ENCODE peak calls at places on chromosomes 12 and 14, in six cellular contexts. Z, K, I, H, D and Q are unnamed samples.

GRCh38 chr14:73262427-73263183 is 25.3 kb downstream of the PAPLN start:
- DNase-seq in Z (no peak), K (no peak), I (no peak), H (no peak), D (no peak), Q (no peak)

GRCh38 chr14:96095581-96096476 is 56.7 kb downstream of the C14orf132 start:
- DNase-seq in Z (no peak), K (no peak), I (no peak), H (no peak), D (peak; percentile 55), Q (no peak)

GRCh38 chr14:64227856-64228255 is 66.3 kb downstream of the ESR2 start:
- DNase-seq in Z (no peak), K (no peak), I (no peak), H (no peak), D (no peak), Q (no peak)

GRCh38 chr12:49552014-49552413 is 13.2 kb downstream of the KCNH3 start:
- DNase-seq in Z (no peak), K (no peak), I (no peak), H (no peak), D (no peak), Q (no peak)

GRCh38 chr12:75711276-75711675 is 199.9 kb upstream of the KRR1 start:
- DNase-seq in Z (no peak), K (no peak), I (no peak), H (no peak), D (no peak), Q (no peak)

GRCh38 chr14:25848601-25849000 is 749.2 kb downstream of the NOVA1 start:
- DNase-seq in Z (no peak), K (no peak), I (no peak), H (no peak), D (no peak), Q (no peak)

GRCh38 chr12:19230299-19230866 is 100.8 kb downstream of the PLEKHA5 start:
- DNase-seq in Z (no peak), K (no peak), I (no peak), H (no peak), D (no peak), Q (no peak)

GRCh38 chr12:108525681-108526080 is 10.6 kb downstream of the FICD start:
- DNase-seq in Z (no peak), K (no peak), I (no peak), H (no peak), D (no peak), Q (no peak)

GRCh38 chr12:10153271-10154144 is 18.4 kb downstream of the OLR1 start:
- DNase-seq in Z (no peak), K (peak; percentile 73), I (peak; percentile 21), H (peak; percentile 48), D (peak; percentile 16), Q (peak; percentile 61)

GRCh38 chr12:100789975-100790374 is 4.6 kb upstream of the ANO4 start:
- DNase-seq in Z (no peak), K (no peak), I (no peak), H (no peak), D (no peak), Q (no peak)

GRCh38 chr12:13539051-13539450 is 342.5 kb downstream of the EMP1 start:
- DNase-seq in Z (no peak), K (no peak), I (no peak), H (peak; percentile 3), D (no peak), Q (no peak)

GRCh38 chr12:124387510-124387855 is 92.6 kb downstream of the RFLNA start:
- DNase-seq in Z (no peak), K (no peak), I (no peak), H (no peak), D (peak; percentile 37), Q (no peak)

GRCh38 chr14:52844262-52845060 is 53.1 kb upstream of the GNPNAT1 start:
- DNase-seq in Z (no peak), K (no peak), I (no peak), H (no peak), D (peak; percentile 74), Q (no peak)

GRCh38 chr14:74574706-74575105 is 37.3 kb downstream of the LTBP2 start:
- DNase-seq in Z (no peak), K (no peak), I (no peak), H (no peak), D (no peak), Q (no peak)

GRCh38 chr12:21300632-21301031 is 34.1 kb downstream of the SLCO1A2 start:
- DNase-seq in Z (no peak), K (no peak), I (no peak), H (no peak), D (no peak), Q (no peak)

GRCh38 chr12:109743076-109743910 is 29.7 kb downstream of the FAM222A start:
- DNase-seq in Z (no peak), K (peak; percentile 9), I (no peak), H (no peak), D (no peak), Q (no peak)

GRCh38 chr12:122412851-122413433 is 9.5 kb downstream of the CLIP1 start:
- DNase-seq in Z (no peak), K (no peak), I (no peak), H (no peak), D (no peak), Q (no peak)

GRCh38 chr12:51270067-51270846 is at the start of gene SMAGP:
- DNase-seq in Z (no peak), K (peak; percentile 84), I (no peak), H (peak; percentile 72), D (peak; percentile 40), Q (no peak)

GRCh38 chr12:122089080-122089479 is 10.5 kb downstream of the MLXIP start:
- DNase-seq in Z (no peak), K (no peak), I (no peak), H (no peak), D (no peak), Q (no peak)

GRCh38 chr12:126676426-126676825 is 1590.5 kb upstream of the TMEM132C start:
- DNase-seq in Z (no peak), K (no peak), I (no peak), H (no peak), D (no peak), Q (no peak)

DNA sequence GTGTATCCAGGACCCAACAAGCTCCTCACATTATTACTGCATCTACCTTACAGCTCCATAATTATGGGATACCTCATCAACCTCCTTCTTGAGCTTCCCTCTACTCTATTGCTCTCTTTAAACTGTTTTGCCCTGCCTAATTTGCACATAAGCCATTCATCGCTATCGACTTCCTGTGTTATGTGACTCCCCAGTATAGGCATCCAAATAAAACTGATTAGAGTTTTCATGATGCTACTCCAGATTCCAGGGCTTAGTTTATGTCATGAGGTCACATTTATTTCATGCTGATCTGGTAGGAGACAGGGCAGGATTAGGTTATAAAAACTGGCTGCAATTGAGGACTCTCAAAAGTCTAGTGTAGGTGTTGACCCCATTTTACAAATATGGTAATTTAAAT is 569.9 kb upstream of the MGAT4C start:
- DNase-seq in Z (no peak), K (no peak), I (no peak), H (no peak), D (no peak), Q (no peak)
- TF ChIP-seq ATF3 in Z (no peak), K (no peak), I (no peak), H (no peak), D (no peak), Q (no peak)

GRCh38 chr14:71538949-71539659 is 393.1 kb upstream of the RGS6 start:
- DNase-seq in Z (no peak), K (no peak), I (no peak), H (no peak), D (no peak), Q (no peak)

GRCh38 chr14:71538288-71538687 is 393.9 kb upstream of the RGS6 start:
- DNase-seq in Z (no peak), K (no peak), I (no peak), H (peak; percentile 16), D (no peak), Q (no peak)

GRCh38 chr14:71539660-71540285 is 392.5 kb upstream of the RGS6 start:
- DNase-seq in Z (no peak), K (no peak), I (no peak), H (peak; percentile 13), D (no peak), Q (no peak)

GRCh38 chr14:71541271-71541670 is 391.0 kb upstream of the RGS6 start:
- DNase-seq in Z (no peak), K (no peak), I (no peak), H (no peak), D (no peak), Q (no peak)

GRCh38 chr14:71541973-71542730 is 390.1 kb upstream of the RGS6 start:
- DNase-seq in Z (no peak), K (no peak), I (no peak), H (no peak), D (no peak), Q (no peak)
- TF ChIP-seq ATF3 in Z (no peak), K (no peak), I (no peak), H (no peak), D (no peak), Q (no peak)

GRCh38 chr12:57240926-57241555 is 9.9 kb downstream of the STAC3 start:
- DNase-seq in Z (no peak), K (peak; percentile 71), I (no peak), H (no peak), D (no peak), Q (no peak)

GRCh38 chr12:57242691-57243454 is 8.1 kb downstream of the STAC3 start:
- DNase-seq in Z (no peak), K (peak; percentile 97), I (peak; percentile 56), H (peak; percentile 87), D (peak; percentile 38), Q (peak; percentile 100)

GRCh38 chr12:57241556-57242310 is 9.3 kb downstream of the STAC3 start:
- DNase-seq in Z (no peak), K (peak; percentile 21), I (no peak), H (no peak), D (no peak), Q (no peak)

GRCh38 chr12:57243521-57244305 is 7.3 kb downstream of the STAC3 start:
- DNase-seq in Z (no peak), K (peak; percentile 94), I (peak; percentile 74), H (peak; percentile 92), D (peak; percentile 54), Q (no peak)

GRCh38 chr12:57242329-57242690 is 8.7 kb downstream of the STAC3 start:
- DNase-seq in Z (no peak), K (no peak), I (no peak), H (no peak), D (no peak), Q (no peak)
- TF ChIP-seq ATF3 in Z (no peak), K (no peak), I (no peak), H (no peak), D (no peak), Q (no peak)

DNA sequence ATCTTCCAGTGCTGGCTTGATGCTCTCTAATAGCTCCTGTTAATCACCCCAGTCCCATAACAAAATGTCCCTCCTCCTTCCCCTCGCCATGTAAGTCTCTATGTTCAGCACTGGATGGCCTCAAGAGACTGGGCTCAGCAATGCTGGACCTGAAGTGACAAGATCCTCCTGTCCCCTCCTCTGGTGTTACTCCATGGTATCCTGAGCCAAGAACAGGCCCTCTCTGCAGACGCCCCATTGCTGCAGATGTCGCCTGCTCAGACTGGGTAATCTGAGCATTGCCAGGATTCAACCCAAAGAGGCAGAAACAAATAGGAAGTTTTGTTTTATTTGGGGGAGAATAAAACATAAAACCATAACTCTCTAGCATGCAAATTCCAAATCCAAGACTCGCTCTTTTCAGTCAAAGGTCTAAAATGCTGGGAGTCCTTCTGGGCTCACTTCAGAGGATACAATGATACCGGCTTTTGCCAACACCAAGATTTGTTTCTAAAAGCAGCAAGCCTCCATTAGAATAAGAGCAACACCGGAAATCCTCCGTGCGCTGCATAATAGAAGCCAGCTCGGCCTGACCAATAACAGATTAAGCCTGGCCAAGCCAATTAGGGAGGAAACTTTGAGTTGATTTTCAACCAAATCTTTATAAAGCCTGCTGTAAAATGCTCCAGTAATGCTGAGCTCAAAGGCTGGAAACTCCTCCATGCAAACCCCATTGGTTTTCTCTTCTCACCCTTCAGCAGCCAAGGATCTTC is 149.9 kb downstream of the NTF3 start:
- DNase-seq in Z (no peak), K (no peak), I (no peak), H (no peak), D (no peak), Q (no peak)
- TF ChIP-seq ATF3 in Z (no peak), K (no peak), I (no peak), H (no peak), D (no peak), Q (no peak)